ENCODE peak calls at places on chromosomes 6 and 20, in ten cellular contexts. One of them, this sample, is unnamed.

GRCh38 chr6:134352786-134353480 is 35.0 kb upstream of the SGK1 start:
- DNase-seq in NCI-H69: no peak
- DNase-seq in AG08396: peak; percentile 24
- DNase-seq in GM12891: no peak
- DNase-seq in foreskin fibroblast: peak; percentile 79
- DNase-seq in GM04503: peak; percentile 65
- DNase-seq in kidney tubule cell: peak; percentile 15
- DNase-seq in ACHN: no peak
- DNase-seq in T-cell: no peak
- DNase-seq in activated CD4-positive, alpha-beta T cell treated with anti-CD3 and anti-CD28 coated beads for 4 hours: peak; percentile 13
- DNase-seq in this sample: no peak

GRCh38 chr6:89999154-89999553 is 104.9 kb downstream of the GJA10 start:
- DNase-seq in GM04503: no peak
- DNase-seq in activated CD4-positive, alpha-beta T cell treated with anti-CD3 and anti-CD28 coated beads for 4 hours: no peak
- DNase-seq in AG08396: no peak
- DNase-seq in NCI-H69: peak; percentile 93
- DNase-seq in GM12891: no peak
- DNase-seq in T-cell: no peak
- DNase-seq in ACHN: no peak
- DNase-seq in foreskin fibroblast: no peak
- DNase-seq in kidney tubule cell: peak; percentile 92
- DNase-seq in this sample: no peak

GRCh38 chr20:48189177-48189576 is 403.9 kb upstream of the SULF2 start:
- DNase-seq in foreskin fibroblast: no peak
- DNase-seq in GM04503: no peak
- DNase-seq in AG08396: no peak
- DNase-seq in kidney tubule cell: peak; percentile 12
- DNase-seq in T-cell: no peak
- DNase-seq in NCI-H69: peak; percentile 23
- DNase-seq in ACHN: peak; percentile 25
- DNase-seq in activated CD4-positive, alpha-beta T cell treated with anti-CD3 and anti-CD28 coated beads for 4 hours: no peak
- DNase-seq in GM12891: no peak
- DNase-seq in this sample: peak; percentile 33

GRCh38 chr6:143676437-143677045 is 1.2 kb upstream of the PHACTR2 start:
- DNase-seq in GM12891: no peak
- DNase-seq in GM04503: no peak
- DNase-seq in AG08396: no peak
- DNase-seq in T-cell: no peak
- DNase-seq in foreskin fibroblast: no peak
- DNase-seq in ACHN: no peak
- DNase-seq in kidney tubule cell: no peak
- DNase-seq in NCI-H69: peak; percentile 21
- DNase-seq in activated CD4-positive, alpha-beta T cell treated with anti-CD3 and anti-CD28 coated beads for 4 hours: no peak
- DNase-seq in this sample: no peak

GRCh38 chr6:143223895-143224294 is 163.2 kb downstream of the AIG1 start:
- DNase-seq in ACHN: no peak
- DNase-seq in GM04503: no peak
- DNase-seq in NCI-H69: peak; percentile 44
- DNase-seq in GM12891: no peak
- DNase-seq in AG08396: peak; percentile 52
- DNase-seq in T-cell: no peak
- DNase-seq in activated CD4-positive, alpha-beta T cell treated with anti-CD3 and anti-CD28 coated beads for 4 hours: no peak
- DNase-seq in foreskin fibroblast: peak; percentile 66
- DNase-seq in kidney tubule cell: peak; percentile 57
- DNase-seq in this sample: peak; percentile 59

GRCh38 chr6:169965239-169965638 is 213.8 kb downstream of the ERMARD start:
- DNase-seq in activated CD4-positive, alpha-beta T cell treated with anti-CD3 and anti-CD28 coated beads for 4 hours: no peak
- DNase-seq in AG08396: no peak
- DNase-seq in GM12891: no peak
- DNase-seq in ACHN: no peak
- DNase-seq in NCI-H69: peak; percentile 16
- DNase-seq in kidney tubule cell: no peak
- DNase-seq in T-cell: no peak
- DNase-seq in GM04503: no peak
- DNase-seq in foreskin fibroblast: no peak
- DNase-seq in this sample: no peak

GRCh38 chr6:26450240-26450639 is 7.5 kb upstream of the BTN2A1 start:
- DNase-seq in foreskin fibroblast: no peak
- DNase-seq in activated CD4-positive, alpha-beta T cell treated with anti-CD3 and anti-CD28 coated beads for 4 hours: no peak
- DNase-seq in GM04503: no peak
- DNase-seq in NCI-H69: no peak
- DNase-seq in AG08396: no peak
- DNase-seq in GM12891: no peak
- DNase-seq in T-cell: no peak
- DNase-seq in ACHN: no peak
- DNase-seq in kidney tubule cell: no peak
- DNase-seq in this sample: no peak

GRCh38 chr20:53916173-53916512 is 154.3 kb downstream of the BCAS1 start:
- DNase-seq in activated CD4-positive, alpha-beta T cell treated with anti-CD3 and anti-CD28 coated beads for 4 hours: no peak
- DNase-seq in GM12891: no peak
- DNase-seq in foreskin fibroblast: no peak
- DNase-seq in NCI-H69: no peak
- DNase-seq in kidney tubule cell: no peak
- DNase-seq in T-cell: no peak
- DNase-seq in AG08396: no peak
- DNase-seq in GM04503: no peak
- DNase-seq in ACHN: no peak
- DNase-seq in this sample: no peak

GRCh38 chr6:103783344-103783743 is 1076.4 kb downstream of the HACE1 start:
- DNase-seq in ACHN: no peak
- DNase-seq in GM12891: no peak
- DNase-seq in AG08396: no peak
- DNase-seq in kidney tubule cell: peak; percentile 3
- DNase-seq in GM04503: no peak
- DNase-seq in activated CD4-positive, alpha-beta T cell treated with anti-CD3 and anti-CD28 coated beads for 4 hours: no peak
- DNase-seq in NCI-H69: peak; percentile 91
- DNase-seq in T-cell: no peak
- DNase-seq in foreskin fibroblast: no peak
- DNase-seq in this sample: peak; percentile 24

GRCh38 chr6:42088101-42088591 is 37.8 kb downstream of the TAF8 start:
- DNase-seq in ACHN: peak; percentile 86
- DNase-seq in GM12891: no peak
- DNase-seq in activated CD4-positive, alpha-beta T cell treated with anti-CD3 and anti-CD28 coated beads for 4 hours: no peak
- DNase-seq in T-cell: no peak
- DNase-seq in AG08396: no peak
- DNase-seq in kidney tubule cell: peak; percentile 98
- DNase-seq in NCI-H69: no peak
- DNase-seq in GM04503: no peak
- DNase-seq in foreskin fibroblast: peak; percentile 48
- DNase-seq in this sample: no peak

GRCh38 chr20:44017905-44018683 is 103.4 kb downstream of the TOX2 start:
- DNase-seq in AG08396: peak; percentile 78
- DNase-seq in GM04503: peak; percentile 76
- DNase-seq in foreskin fibroblast: peak; percentile 95
- DNase-seq in activated CD4-positive, alpha-beta T cell treated with anti-CD3 and anti-CD28 coated beads for 4 hours: no peak
- DNase-seq in T-cell: no peak
- DNase-seq in NCI-H69: peak; percentile 90
- DNase-seq in GM12891: no peak
- DNase-seq in ACHN: peak; percentile 75
- DNase-seq in kidney tubule cell: peak; percentile 86
- DNase-seq in this sample: peak; percentile 80

GRCh38 chr6:105259912-105260889 is 80.4 kb upstream of the POPDC3 start:
- DNase-seq in activated CD4-positive, alpha-beta T cell treated with anti-CD3 and anti-CD28 coated beads for 4 hours: no peak
- DNase-seq in NCI-H69: peak; percentile 98
- DNase-seq in foreskin fibroblast: no peak
- DNase-seq in AG08396: no peak
- DNase-seq in ACHN: no peak
- DNase-seq in T-cell: no peak
- DNase-seq in GM12891: no peak
- DNase-seq in GM04503: no peak
- DNase-seq in kidney tubule cell: no peak
- DNase-seq in this sample: peak; percentile 52

GRCh38 chr6:54244430-54244829 is 63.8 kb upstream of the TINAG start:
- DNase-seq in GM04503: no peak
- DNase-seq in activated CD4-positive, alpha-beta T cell treated with anti-CD3 and anti-CD28 coated beads for 4 hours: no peak
- DNase-seq in ACHN: peak; percentile 48
- DNase-seq in kidney tubule cell: peak; percentile 35
- DNase-seq in GM12891: no peak
- DNase-seq in foreskin fibroblast: peak; percentile 62
- DNase-seq in T-cell: no peak
- DNase-seq in AG08396: peak; percentile 18
- DNase-seq in NCI-H69: peak; percentile 50
- DNase-seq in this sample: peak; percentile 18

GRCh38 chr20:57498425-57499400 is 26.2 kb downstream of the CTCFL start:
- DNase-seq in GM04503: no peak
- DNase-seq in activated CD4-positive, alpha-beta T cell treated with anti-CD3 and anti-CD28 coated beads for 4 hours: peak; percentile 13
- DNase-seq in GM12891: no peak
- DNase-seq in ACHN: peak; percentile 46
- DNase-seq in foreskin fibroblast: peak; percentile 51
- DNase-seq in T-cell: no peak
- DNase-seq in AG08396: no peak
- DNase-seq in NCI-H69: peak; percentile 66
- DNase-seq in kidney tubule cell: no peak
- DNase-seq in this sample: peak; percentile 62

GRCh38 chr20:53773792-53774371 is 180.2 kb upstream of the ZNF217 start:
- DNase-seq in T-cell: no peak
- DNase-seq in NCI-H69: no peak
- DNase-seq in ACHN: peak; percentile 68
- DNase-seq in kidney tubule cell: peak; percentile 97
- DNase-seq in GM04503: peak; percentile 99
- DNase-seq in foreskin fibroblast: peak; percentile 91
- DNase-seq in GM12891: no peak
- DNase-seq in AG08396: peak; percentile 76
- DNase-seq in activated CD4-positive, alpha-beta T cell treated with anti-CD3 and anti-CD28 coated beads for 4 hours: no peak
- DNase-seq in this sample: no peak

GRCh38 chr6:107813555-107814194 is 10.4 kb downstream of the SCML4 start:
- DNase-seq in ACHN: no peak
- DNase-seq in AG08396: no peak
- DNase-seq in T-cell: no peak
- DNase-seq in kidney tubule cell: no peak
- DNase-seq in activated CD4-positive, alpha-beta T cell treated with anti-CD3 and anti-CD28 coated beads for 4 hours: no peak
- DNase-seq in foreskin fibroblast: no peak
- DNase-seq in GM04503: no peak
- DNase-seq in GM12891: no peak
- DNase-seq in NCI-H69: no peak
- DNase-seq in this sample: no peak

GRCh38 chr6:43758617-43759050 is 11.4 kb upstream of the VEGFA start:
- DNase-seq in kidney tubule cell: no peak
- DNase-seq in activated CD4-positive, alpha-beta T cell treated with anti-CD3 and anti-CD28 coated beads for 4 hours: peak; percentile 11
- DNase-seq in ACHN: peak; percentile 20
- DNase-seq in AG08396: peak; percentile 51
- DNase-seq in GM12891: no peak
- DNase-seq in GM04503: no peak
- DNase-seq in T-cell: no peak
- DNase-seq in NCI-H69: peak; percentile 73
- DNase-seq in foreskin fibroblast: no peak
- DNase-seq in this sample: peak; percentile 69

GRCh38 chr20:33964431-33964830 is 29.3 kb upstream of the RALY start:
- DNase-seq in GM04503: no peak
- DNase-seq in activated CD4-positive, alpha-beta T cell treated with anti-CD3 and anti-CD28 coated beads for 4 hours: no peak
- DNase-seq in kidney tubule cell: no peak
- DNase-seq in GM12891: no peak
- DNase-seq in NCI-H69: no peak
- DNase-seq in AG08396: no peak
- DNase-seq in foreskin fibroblast: no peak
- DNase-seq in ACHN: no peak
- DNase-seq in T-cell: no peak
- DNase-seq in this sample: no peak

GRCh38 chr20:61972910-61973508 is 92.7 kb downstream of the TAF4 start:
- DNase-seq in T-cell: no peak
- DNase-seq in ACHN: no peak
- DNase-seq in kidney tubule cell: no peak
- DNase-seq in NCI-H69: no peak
- DNase-seq in GM12891: no peak
- DNase-seq in foreskin fibroblast: no peak
- DNase-seq in activated CD4-positive, alpha-beta T cell treated with anti-CD3 and anti-CD28 coated beads for 4 hours: no peak
- DNase-seq in GM04503: no peak
- DNase-seq in AG08396: no peak
- DNase-seq in this sample: no peak

GRCh38 chr20:57656252-57656820 is 36.1 kb upstream of the ZBP1 start:
- DNase-seq in foreskin fibroblast: no peak
- DNase-seq in GM04503: no peak
- DNase-seq in GM12891: no peak
- DNase-seq in NCI-H69: no peak
- DNase-seq in activated CD4-positive, alpha-beta T cell treated with anti-CD3 and anti-CD28 coated beads for 4 hours: no peak
- DNase-seq in ACHN: no peak
- DNase-seq in AG08396: peak; percentile 5
- DNase-seq in T-cell: no peak
- DNase-seq in kidney tubule cell: no peak
- DNase-seq in this sample: no peak

GRCh38 chr20:63958471-63958870 is 2.3 kb upstream of the UCKL1 start:
- DNase-seq in ACHN: no peak
- DNase-seq in T-cell: no peak
- DNase-seq in NCI-H69: no peak
- DNase-seq in GM04503: no peak
- DNase-seq in foreskin fibroblast: no peak
- DNase-seq in AG08396: no peak
- DNase-seq in GM12891: no peak
- DNase-seq in kidney tubule cell: no peak
- DNase-seq in activated CD4-positive, alpha-beta T cell treated with anti-CD3 and anti-CD28 coated beads for 4 hours: no peak
- DNase-seq in this sample: no peak

GRCh38 chr6:105359419-105360366 is 43.2 kb downstream of the PREP start:
- DNase-seq in NCI-H69: no peak
- DNase-seq in AG08396: peak; percentile 75
- DNase-seq in GM12891: no peak
- DNase-seq in T-cell: no peak
- DNase-seq in foreskin fibroblast: peak; percentile 90
- DNase-seq in GM04503: peak; percentile 85
- DNase-seq in activated CD4-positive, alpha-beta T cell treated with anti-CD3 and anti-CD28 coated beads for 4 hours: no peak
- DNase-seq in ACHN: peak; percentile 84
- DNase-seq in kidney tubule cell: peak; percentile 84
- DNase-seq in this sample: no peak

GRCh38 chr6:95578106-95578410 is 723 bp downstream of the MANEA start:
- DNase-seq in GM04503: no peak
- DNase-seq in NCI-H69: peak; percentile 81
- DNase-seq in foreskin fibroblast: peak; percentile 43
- DNase-seq in ACHN: no peak
- DNase-seq in activated CD4-positive, alpha-beta T cell treated with anti-CD3 and anti-CD28 coated beads for 4 hours: no peak
- DNase-seq in T-cell: no peak
- DNase-seq in GM12891: no peak
- DNase-seq in AG08396: no peak
- DNase-seq in kidney tubule cell: no peak
- DNase-seq in this sample: no peak

GRCh38 chr6:107080036-107080435 is 35.3 kb downstream of the BEND3 start:
- DNase-seq in GM04503: no peak
- DNase-seq in foreskin fibroblast: no peak
- DNase-seq in T-cell: no peak
- DNase-seq in AG08396: no peak
- DNase-seq in GM12891: no peak
- DNase-seq in NCI-H69: peak; percentile 35
- DNase-seq in kidney tubule cell: no peak
- DNase-seq in activated CD4-positive, alpha-beta T cell treated with anti-CD3 and anti-CD28 coated beads for 4 hours: no peak
- DNase-seq in ACHN: peak; percentile 19
- DNase-seq in this sample: no peak

GRCh38 chr6:19137419-19138035 is 699.6 kb upstream of the ID4 start:
- DNase-seq in activated CD4-positive, alpha-beta T cell treated with anti-CD3 and anti-CD28 coated beads for 4 hours: no peak
- DNase-seq in GM04503: no peak
- DNase-seq in GM12891: no peak
- DNase-seq in NCI-H69: no peak
- DNase-seq in AG08396: no peak
- DNase-seq in ACHN: no peak
- DNase-seq in foreskin fibroblast: no peak
- DNase-seq in kidney tubule cell: no peak
- DNase-seq in T-cell: no peak
- DNase-seq in this sample: no peak

GRCh38 chr6:83252717-83253116 is 59.6 kb downstream of the RWDD2A start:
- DNase-seq in AG08396: peak; percentile 19
- DNase-seq in NCI-H69: no peak
- DNase-seq in activated CD4-positive, alpha-beta T cell treated with anti-CD3 and anti-CD28 coated beads for 4 hours: no peak
- DNase-seq in GM04503: no peak
- DNase-seq in GM12891: no peak
- DNase-seq in T-cell: no peak
- DNase-seq in kidney tubule cell: peak; percentile 38
- DNase-seq in ACHN: peak; percentile 6
- DNase-seq in foreskin fibroblast: peak; percentile 73
- DNase-seq in this sample: no peak

GRCh38 chr6:127403636-127404035 is 55.6 kb downstream of the KIAA0408 start:
- DNase-seq in T-cell: no peak
- DNase-seq in foreskin fibroblast: no peak
- DNase-seq in AG08396: no peak
- DNase-seq in GM12891: no peak
- DNase-seq in kidney tubule cell: no peak
- DNase-seq in activated CD4-positive, alpha-beta T cell treated with anti-CD3 and anti-CD28 coated beads for 4 hours: no peak
- DNase-seq in ACHN: no peak
- DNase-seq in GM04503: no peak
- DNase-seq in NCI-H69: no peak
- DNase-seq in this sample: no peak

GRCh38 chr6:155207223-155207622 is 56.6 kb upstream of the CLDN20 start:
- DNase-seq in kidney tubule cell: no peak
- DNase-seq in GM12891: no peak
- DNase-seq in foreskin fibroblast: no peak
- DNase-seq in T-cell: no peak
- DNase-seq in NCI-H69: no peak
- DNase-seq in ACHN: no peak
- DNase-seq in AG08396: no peak
- DNase-seq in GM04503: no peak
- DNase-seq in activated CD4-positive, alpha-beta T cell treated with anti-CD3 and anti-CD28 coated beads for 4 hours: no peak
- DNase-seq in this sample: no peak

This sample was measured in left kidney.